ENCODE peak calls at places on chromosomes 11 and 22, in four cellular contexts. C is stimulated activated CD8-positive, alpha-beta memory T cell treated with anti-CD3 and anti-CD28 coated beads, Interleukin-15, amount 100 ng/mL, for 24 hours; T is islet precursor cell; O is renal cortical epithelial cell. U is an unnamed sample.

GRCh38 chr11:69140635-69141034 is 15.1 kb upstream of the SMIM38 start:
- DNase-seq in O (peak), T (no peak), C (no peak), U (no peak)

GRCh38 chr22:38704568-38705234 is 1.0 kb upstream of the GTPBP1 start:
- DNase-seq in O (no peak), C (no peak), T (no peak), U (no peak)

GRCh38 chr22:38554281-38554680 is 15.7 kb downstream of the DMC1 start:
- DNase-seq in C (no peak), T (no peak), O (peak), U (peak)

GRCh38 chr11:25928076-25928475 is 403.9 kb upstream of the ANO3 start:
- DNase-seq in C (no peak), T (no peak), O (no peak), U (no peak)

GRCh38 chr11:132134322-132134721 is 763.9 kb downstream of the NTM start:
- DNase-seq in O (no peak), C (no peak), T (no peak), U (no peak)

GRCh38 chr11:58134151-58134550 is 8.8 kb upstream of the OR9I1 start:
- DNase-seq in T (no peak), C (no peak), O (no peak), U (no peak)

GRCh38 chr11:85886089-85887056 is 31.2 kb downstream of the CCDC83 start:
- DNase-seq in C (no peak), T (peak), O (peak), U (no peak)

GRCh38 chr11:2582436-2582931 is 117.3 kb downstream of the KCNQ1OT1 start:
- DNase-seq in T (peak), C (no peak), O (no peak), U (no peak)

GRCh38 chr11:34960277-34960676 is 43.9 kb downstream of the PDHX start:
- DNase-seq in T (no peak), C (no peak), O (no peak), U (no peak)

GRCh38 chr11:64469288-64469687 is 110.3 kb downstream of the RPS6KA4 start:
- DNase-seq in C (no peak), T (no peak), O (no peak), U (no peak)

GRCh38 chr11:2995091-2995561 is 3.0 kb upstream of the NAP1L4 start:
- DNase-seq in O (no peak), C (no peak), T (peak), U (no peak)

U was measured in HFF-Myc.